ENCODE peak calls at places on chromosomes 7 and 10, in five cellular contexts. D is breast epithelium, P is heart right ventricle, X is Panc1, M is upper lobe of left lung. N is an unnamed sample.

GRCh38 chr7:115638853-115639252 is 391.7 kb downstream of the TFEC start:
- DNase-seq in D (no peak), P (no peak), X (no peak), M (no peak), N (no peak)

GRCh38 chr7:131721660-131722059 is 165.2 kb upstream of the PODXL start:
- DNase-seq in D (no peak), P (no peak), X (no peak), M (no peak), N (no peak)

GRCh38 chr10:20891338-20891714 is 5.8 kb downstream of the NEBL start:
- DNase-seq in D (no peak), P (no peak), X (no peak), M (no peak), N (no peak)

GRCh38 chr7:30428586-30429530 is 49.7 kb downstream of the NOD1 start:
- DNase-seq in D (no peak), P (no peak), X (no peak), M (no peak), N (no peak)

GRCh38 chr10:6274040-6274439 is 71.3 kb downstream of the PFKFB3 start:
- DNase-seq in D (no peak), P (no peak), X (no peak), M (peak), N (no peak)

GRCh38 chr7:264541-265191 is 25.3 kb upstream of the FOXL3 start:
- DNase-seq in D (no peak), P (no peak), X (no peak), M (peak), N (no peak)

GRCh38 chr10:35372329-35372728 is 36.0 kb downstream of the CCNY start:
- DNase-seq in D (no peak), P (peak), X (no peak), M (peak), N (no peak)

GRCh38 chr10:49579621-49580020 is 30.5 kb upstream of the SLC18A3 start:
- DNase-seq in D (no peak), P (no peak), X (no peak), M (no peak), N (no peak)

GRCh38 chr10:80413152-80413996 is 5.0 kb downstream of the PRXL2A start:
- DNase-seq in D (no peak), P (no peak), X (no peak), M (no peak), N (no peak)

GRCh38 chr7:142790056-142790455 is 19.3 kb downstream of the PRSS2 start:
- DNase-seq in D (no peak), P (no peak), X (no peak), M (no peak), N (no peak)

GRCh38 chr10:118809821-118810220 is 55.1 kb upstream of the CACUL1 start:
- DNase-seq in D (no peak), P (no peak), X (no peak), M (no peak), N (no peak)

GRCh38 chr10:43201545-43202131 is 63.4 kb downstream of the CSGALNACT2 start:
- DNase-seq in D (peak), P (no peak), X (no peak), M (peak), N (peak)

GRCh38 chr7:67346876-67347275 is 350.2 kb downstream of the TYW1 start:
- DNase-seq in D (no peak), P (no peak), X (no peak), M (no peak), N (no peak)

GRCh38 chr7:55489552-55489951 is 82.8 kb downstream of the VOPP1 start:
- DNase-seq in D (no peak), P (no peak), X (no peak), M (no peak), N (no peak)

GRCh38 chr7:151608031-151608551 is 88.4 kb upstream of the RHEB start:
- DNase-seq in D (no peak), P (no peak), X (no peak), M (peak), N (no peak)

GRCh38 chr10:33025910-33026309 is 67.9 kb upstream of the ITGB1 start:
- DNase-seq in D (no peak), P (no peak), X (no peak), M (no peak), N (no peak)

GRCh38 chr10:107718868-107719267 is 554.4 kb upstream of the SORCS1 start:
- DNase-seq in D (no peak), P (no peak), X (no peak), M (no peak), N (no peak)

GRCh38 chr10:77478248-77478963 is 159.2 kb downstream of the KCNMA1 start:
- DNase-seq in D (no peak), P (no peak), X (peak), M (no peak), N (no peak)

GRCh38 chr10:36302086-36302485 is 660.0 kb upstream of the FZD8 start:
- DNase-seq in D (no peak), P (no peak), X (no peak), M (no peak), N (no peak)

GRCh38 chr7:153061913-153062528 is 302.5 kb downstream of the ACTR3B start:
- DNase-seq in D (no peak), P (no peak), X (no peak), M (no peak), N (no peak)

GRCh38 chr10:128657508-128657907 is 531.3 kb upstream of the MKI67 start:
- DNase-seq in D (no peak), P (no peak), X (no peak), M (no peak), N (no peak)

GRCh38 chr10:123583639-123584418 is 82.3 kb upstream of the GPR26 start:
- DNase-seq in D (peak), P (peak), X (no peak), M (peak), N (no peak)

GRCh38 chr10:106540606-106541005 is 623.9 kb downstream of the SORCS1 start:
- DNase-seq in D (no peak), P (no peak), X (peak), M (no peak), N (no peak)

GRCh38 chr10:61477469-61477868 is 24.3 kb upstream of the TMEM26 start:
- DNase-seq in D (no peak), P (no peak), X (no peak), M (no peak), N (no peak)

GRCh38 chr10:125064681-125065492 is 95.5 kb downstream of the CTBP2 start:
- DNase-seq in D (no peak), P (no peak), X (no peak), M (no peak), N (no peak)

GRCh38 chr7:106216517-106217088 is 68.2 kb downstream of the NAMPT start:
- DNase-seq in D (no peak), P (no peak), X (peak), M (peak), N (no peak)

GRCh38 chr10:31618541-31619291 is 299.7 kb downstream of the ZEB1 start:
- DNase-seq in D (no peak), P (peak), X (no peak), M (no peak), N (no peak)

GRCh38 chr10:76040107-76040829 is 608.8 kb downstream of the LRMDA start:
- DNase-seq in D (no peak), P (no peak), X (no peak), M (no peak), N (no peak)
- TF ChIP-seq CTCF in D (no peak), P (no peak), X (no peak), M (no peak), N (no peak)

GRCh38 chr10:19817251-19818046 is 1.2 kb downstream of the PLXDC2 start:
- DNase-seq in D (no peak), P (peak), X (no peak), M (peak), N (no peak)
- TF ChIP-seq CTCF in D (no peak), P (no peak), X (no peak), M (no peak), N (no peak)

GRCh38 chr10:130547368-130547767 is 411.2 kb downstream of the GLRX3 start:
- DNase-seq in D (no peak), P (no peak), X (peak), M (no peak), N (no peak)
- TF ChIP-seq CTCF in D (no peak), P (no peak), X (no peak), M (no peak), N (no peak)

DNA sequence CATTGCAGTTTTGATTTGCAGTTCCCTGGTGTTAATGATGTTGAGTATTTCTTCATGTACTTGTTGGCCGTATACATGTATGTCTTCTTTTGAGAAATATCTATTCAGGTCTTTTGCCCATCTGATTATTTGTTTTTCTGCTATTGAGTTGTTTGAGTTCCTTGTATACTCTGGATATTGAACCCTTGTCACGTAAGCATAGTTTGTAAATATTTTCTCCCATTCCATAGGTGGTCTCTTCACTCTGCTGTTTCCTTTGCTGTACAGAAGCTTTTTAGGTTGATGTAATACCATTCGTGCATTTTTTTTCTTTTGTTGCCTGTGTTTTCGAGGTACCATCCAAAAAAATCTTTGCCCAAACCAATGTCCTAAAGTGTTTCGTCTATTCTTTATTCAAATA is 43.6 kb upstream of the LRRC17 start:
- DNase-seq in D (no peak), P (no peak), X (no peak), M (no peak), N (no peak)
- TF ChIP-seq CTCF in D (no peak), P (no peak), X (no peak), M (no peak), N (no peak)

GRCh38 chr10:18020523-18020922 is 68.8 kb downstream of the SLC39A12 start:
- DNase-seq in D (no peak), P (no peak), X (no peak), M (no peak), N (no peak)

DNA sequence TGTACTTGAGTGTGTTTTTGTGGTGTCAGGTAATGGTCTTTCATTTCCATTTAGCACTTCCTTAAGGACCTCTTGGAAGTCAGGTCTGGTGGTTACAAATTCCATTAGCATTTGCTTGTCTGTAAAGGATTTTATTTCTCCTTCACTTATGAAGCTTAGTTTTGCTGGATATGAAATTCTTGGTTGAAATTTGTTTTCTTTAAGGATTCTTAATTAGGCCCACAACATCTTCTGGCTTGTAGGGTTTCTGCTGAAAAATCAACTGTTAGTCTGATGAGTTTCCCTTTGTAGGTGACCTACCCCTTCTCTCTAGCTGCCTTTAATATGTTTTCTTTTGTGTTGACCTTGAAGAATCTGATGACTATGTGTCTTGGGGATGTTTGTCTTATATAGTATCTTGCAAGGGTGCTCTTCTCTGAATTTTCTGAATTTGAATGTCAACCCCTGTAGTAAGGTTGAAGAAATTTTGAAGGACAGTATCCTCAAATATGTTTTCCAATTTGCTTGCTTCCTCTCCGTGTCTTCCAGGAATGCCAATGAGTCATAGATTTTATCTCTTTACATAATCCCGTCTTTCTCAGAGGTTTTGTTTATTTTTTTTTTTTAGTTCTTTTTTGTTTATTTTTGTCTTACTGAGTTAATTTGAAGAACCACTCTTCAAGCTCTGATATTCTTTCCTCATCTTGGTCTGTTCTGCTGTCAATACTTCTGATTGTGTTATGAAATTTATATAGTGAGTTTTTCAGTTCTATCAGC is 70.2 kb downstream of the SLC39A12 start:
- DNase-seq in D (no peak), P (no peak), X (no peak), M (no peak), N (no peak)
- TF ChIP-seq CTCF in D (no peak), P (no peak), X (no peak), M (no peak), N (no peak)

GRCh38 chr7:159030490-159031134 is 114.1 kb downstream of the VIPR2 start:
- DNase-seq in D (peak), P (peak), X (no peak), M (peak), N (peak)
- TF ChIP-seq CTCF in D (no peak), P (peak), X (no peak), M (peak), N (no peak)

DNA sequence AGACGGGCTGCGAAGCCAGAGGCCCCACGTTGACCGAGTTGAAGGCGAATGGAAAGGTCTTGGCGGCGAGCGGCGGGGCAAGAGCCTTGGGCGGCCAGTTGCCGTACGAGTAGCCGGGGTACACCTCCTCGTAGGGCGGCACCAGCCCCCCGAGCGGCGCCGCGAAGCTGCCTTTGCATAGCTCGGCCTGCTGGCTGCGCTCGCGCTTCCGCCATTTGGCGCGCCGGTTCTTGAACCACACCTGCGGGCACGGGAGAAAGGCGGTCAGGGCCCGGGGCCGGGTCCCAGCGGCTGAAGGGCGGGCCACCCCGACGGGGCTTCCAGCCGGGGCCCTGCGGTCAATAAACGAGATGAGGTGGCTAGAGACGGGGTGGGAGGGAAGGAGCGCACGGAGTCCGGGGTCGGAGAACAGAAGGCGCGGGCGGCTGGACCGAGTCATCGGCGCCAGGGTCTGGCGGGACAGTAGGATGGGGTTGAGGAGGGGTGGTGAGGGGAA is 4.8 kb downstream of the ELOVL3 start:
- DNase-seq in D (no peak), P (peak), X (no peak), M (peak), N (peak)
- TF ChIP-seq CTCF in D (no peak), P (no peak), X (no peak), M (peak), N (no peak)

GRCh38 chr7:20440472-20441105 is 109.9 kb downstream of the ITGB8 start:
- DNase-seq in D (no peak), P (peak), X (peak), M (no peak), N (no peak)
- TF ChIP-seq CTCF in D (no peak), P (peak), X (peak), M (peak), N (no peak)

GRCh38 chr7:39741942-39742623 is 118.7 kb downstream of the RALA start:
- DNase-seq in D (no peak), P (peak), X (no peak), M (no peak), N (peak)
- TF ChIP-seq CTCF in D (no peak), P (peak), X (no peak), M (peak), N (peak)

GRCh38 chr10:14953452-14954000 is 370 bp downstream of the DCLRE1C start:
- DNase-seq in D (no peak), P (no peak), X (no peak), M (peak), N (no peak)
- TF ChIP-seq CTCF in D (no peak), P (no peak), X (no peak), M (peak), N (no peak)